ENCODE peak calls at places on chromosomes 5 and 9, in five cellular contexts. D is SIG-M5, P is NCI-H1694 treated with DMSO at 0.1 percent for 48 hours, Z is left lobe of liver, E is HFFc6. A is an unnamed sample.

GRCh38 chr5:144230806-144231205 is 60.1 kb downstream of the KCTD16 start:
- DNase-seq in P (no peak), Z (no peak), E (no peak), D (no peak), A (no peak)

GRCh38 chr9:78590068-78590467 is 293.1 kb downstream of the PSAT1 start:
- DNase-seq in D (no peak), E (no peak), Z (no peak), P (no peak), A (no peak)

GRCh38 chr9:135929656-135930445 is 22.5 kb upstream of the CAMSAP1 start:
- DNase-seq in E (no peak), P (no peak), D (no peak), Z (no peak), A (no peak)

GRCh38 chr9:7033091-7033490 is 275.3 kb downstream of the KDM4C start:
- DNase-seq in Z (no peak), P (no peak), D (no peak), E (no peak), A (no peak)

GRCh38 chr5:6419340-6419852 is 29.3 kb upstream of the UBE2QL1 start:
- DNase-seq in E (peak; percentile 32), P (no peak), Z (no peak), D (no peak), A (no peak)

GRCh38 chr5:75054110-75054930 is 2.0 kb upstream of the GCNT4 start:
- DNase-seq in D (no peak), Z (no peak), E (peak; percentile 52), P (no peak), A (no peak)

GRCh38 chr5:22850981-22851380 is 2.2 kb downstream of the CDH12 start:
- DNase-seq in D (no peak), E (no peak), Z (no peak), P (no peak), A (no peak)

GRCh38 chr5:125394661-125395280 is 648.3 kb upstream of the ZNF608 start:
- DNase-seq in D (no peak), E (no peak), Z (no peak), P (no peak), A (no peak)

GRCh38 chr5:111447822-111448221 is 64.5 kb downstream of the STARD4 start:
- DNase-seq in P (no peak), E (no peak), Z (no peak), D (no peak), A (no peak)

GRCh38 chr5:147887026-147887627 is 8.6 kb downstream of the SCGB3A2 start:
- DNase-seq in Z (no peak), P (peak; percentile 55), E (no peak), D (peak; percentile 12), A (peak; percentile 25)

GRCh38 chr5:148179234-148179824 is 11.0 kb downstream of the SPINK14 start:
- DNase-seq in E (peak; percentile 54), D (no peak), Z (no peak), P (peak; percentile 32), A (peak; percentile 44)

GRCh38 chr9:114613919-114614318 is 2.8 kb downstream of the TMEM268 start:
- DNase-seq in D (no peak), Z (no peak), P (no peak), E (no peak), A (no peak)

GRCh38 chr5:148145916-148146315 is 22.4 kb upstream of the SPINK14 start:
- DNase-seq in P (no peak), Z (no peak), E (no peak), D (no peak), A (no peak)

GRCh38 chr5:92775711-92776615 is 805.1 kb downstream of the NR2F1-AS1 start:
- DNase-seq in Z (no peak), P (no peak), E (peak; percentile 40), D (no peak), A (no peak)

GRCh38 chr9:136808781-136809158 is 1.0 kb downstream of the RABL6 start:
- DNase-seq in P (peak; percentile 4), D (no peak), Z (no peak), E (peak; percentile 33), A (no peak)

GRCh38 chr9:113675475-113675941 is 200.6 kb upstream of the ZNF618 start:
- DNase-seq in E (peak; percentile 99), D (peak; percentile 66), Z (no peak), P (no peak), A (no peak)

GRCh38 chr5:90548069-90548593 is 10.5 kb upstream of the ADGRV1 start:
- DNase-seq in E (peak; percentile 8), P (no peak), D (no peak), Z (no peak), A (no peak)

GRCh38 chr5:103089272-103089671 is 30.7 kb downstream of the GIN1 start:
- DNase-seq in D (no peak), Z (no peak), P (no peak), E (no peak), A (no peak)

GRCh38 chr5:19240150-19240549 is 747.9 kb downstream of the CDH18 start:
- DNase-seq in E (no peak), Z (no peak), P (no peak), D (no peak), A (no peak)

GRCh38 chr9:93098236-93098946 is 2.4 kb downstream of the CARD19 start:
- DNase-seq in Z (peak; percentile 70), P (no peak), E (peak; percentile 98), D (no peak), A (peak; percentile 93)

GRCh38 chr5:132086277-132086794 is 12.7 kb downstream of the CSF2 start:
- DNase-seq in Z (peak; percentile 58), E (peak; percentile 93), D (no peak), P (peak; percentile 75), A (no peak)

GRCh38 chr5:176765687-176766086 is 44.7 kb upstream of the UNC5A start:
- DNase-seq in E (no peak), D (no peak), P (no peak), Z (no peak), A (no peak)

GRCh38 chr5:178839319-178839704 is 20.4 kb upstream of the ZNF354B start:
- DNase-seq in D (no peak), E (peak; percentile 14), Z (peak; percentile 51), P (peak; percentile 1), A (peak; percentile 29)